ENCODE peak calls at places on chromosomes 13 and 19, in six cellular contexts. O is endodermal cell, J is HT-29, I is islet precursor cell, V is cardiac muscle cell, F is NCI-H1436. B is an unnamed sample.

GRCh38 chr19:12952488-12953455 is 4.3 kb downstream of the GADD45GIP1 start:
- DNase-seq in V (no peak), I (peak), J (no peak), O (peak), F (no peak), B (peak)

GRCh38 chr19:54449701-54450069 is 686 bp downstream of the LENG8 start:
- DNase-seq in V (no peak), I (no peak), F (no peak), O (no peak), J (no peak), B (no peak)

GRCh38 chr19:45809643-45810159 is 5.4 kb downstream of the RSPH6A start:
- DNase-seq in O (peak), F (no peak), V (no peak), J (no peak), I (peak), B (no peak)

GRCh38 chr13:78958019-78958418 is 299.1 kb upstream of the OBI1 start:
- DNase-seq in V (no peak), F (no peak), J (no peak), I (no peak), O (no peak), B (no peak)

GRCh38 chr19:1247747-1248453 is 483 bp upstream of the MIDN start:
- DNase-seq in J (peak), V (no peak), F (no peak), O (peak), I (no peak), B (no peak)

GRCh38 chr19:38310279-38310670 is 5.5 kb downstream of the YIF1B start:
- DNase-seq in J (no peak), F (no peak), V (no peak), I (no peak), O (no peak), B (no peak)

GRCh38 chr19:47608074-47608907 is 643 bp upstream of the BICRA start:
- DNase-seq in I (peak), J (peak), V (peak), O (peak), F (peak), B (peak)

GRCh38 chr19:4390017-4390861 is 10.1 kb downstream of the SH3GL1 start:
- DNase-seq in J (no peak), O (peak), V (peak), I (peak), F (no peak), B (no peak)

GRCh38 chr13:81326913-81327312 is 986.0 kb upstream of the SPRY2 start:
- DNase-seq in V (no peak), I (no peak), F (peak), J (peak), O (no peak), B (no peak)

GRCh38 chr13:50867641-50867952 is 24.1 kb upstream of the DLEU7 start:
- DNase-seq in I (no peak), J (no peak), V (no peak), F (no peak), O (no peak), B (no peak)

GRCh38 chr19:45059258-45059965 is 16.9 kb downstream of the ZNF296 start:
- DNase-seq in F (peak), J (peak), O (peak), V (peak), I (peak), B (peak)

GRCh38 chr13:49351871-49352270 is 92.0 kb downstream of the CAB39L start:
- DNase-seq in J (no peak), I (no peak), V (no peak), O (no peak), F (no peak), B (no peak)

GRCh38 chr19:10554760-10555612 is 10.8 kb downstream of the KRI1 start:
- DNase-seq in I (no peak), V (no peak), F (no peak), J (no peak), O (peak), B (no peak)

GRCh38 chr13:97388385-97388784 is 45.6 kb upstream of the RAP2A start:
- DNase-seq in F (no peak), O (no peak), V (no peak), J (no peak), I (no peak), B (peak)

GRCh38 chr19:5046339-5047039 is 77.6 kb downstream of the KDM4B start:
- DNase-seq in J (peak), F (peak), O (no peak), I (peak), V (no peak), B (no peak)